ENCODE peak calls at places on chromosomes 6 and 20, in six cellular contexts. M is GF-D8; I is activated effector memory CD4-positive, alpha-beta T cell treated with anti-CD3 and anti-CD28 coated beads, Interleukin-2, amount 50 U/mL, for 16 hours; H is HTR-8/SVneo; K is heart left ventricle; X is effector memory CD4-positive, alpha-beta T cell. V is an unnamed sample.

GRCh38 chr6:45265246-45265645 is 62.9 kb upstream of the RUNX2 start:
- DNase-seq in M (no peak), I (no peak), H (no peak), K (no peak), X (no peak), V (no peak)

GRCh38 chr6:17156112-17156921 is 54.5 kb downstream of the STMND1 start:
- DNase-seq in M (peak; percentile 2), I (peak; percentile 78), H (peak; percentile 64), K (peak; percentile 58), X (peak; percentile 10), V (peak; percentile 70)

GRCh38 chr20:10555865-10556308 is 117.9 kb downstream of the JAG1 start:
- DNase-seq in M (no peak), I (no peak), H (peak; percentile 34), K (no peak), X (no peak), V (no peak)

GRCh38 chr20:48972816-48973215 is 51.3 kb downstream of the ARFGEF2 start:
- DNase-seq in M (no peak), I (no peak), H (no peak), K (no peak), X (no peak), V (no peak)

GRCh38 chr6:19757036-19757435 is 80.1 kb upstream of the ID4 start:
- DNase-seq in M (no peak), I (no peak), H (peak; percentile 19), K (no peak), X (no peak), V (no peak)

GRCh38 chr20:50987493-50988210 is 29.0 kb downstream of the MOCS3 start:
- DNase-seq in M (peak; percentile 31), I (peak; percentile 76), H (peak; percentile 97), K (peak; percentile 50), X (peak; percentile 23), V (peak; percentile 56)

GRCh38 chr6:164897523-164898094 is 411.8 kb downstream of the C6orf118 start:
- DNase-seq in M (no peak), I (no peak), H (no peak), K (no peak), X (no peak), V (no peak)

GRCh38 chr6:4776967-4777925 is 1.0 kb downstream of the CDYL start:
- DNase-seq in M (no peak), I (peak; percentile 71), H (no peak), K (peak; percentile 31), X (no peak), V (peak; percentile 27)

GRCh38 chr6:111894272-111894671 is 21.0 kb upstream of the FYN start:
- DNase-seq in M (no peak), I (no peak), H (peak; percentile 17), K (no peak), X (no peak), V (no peak)

GRCh38 chr20:58514321-58515239 is 619 bp downstream of the APCDD1L start:
- DNase-seq in M (no peak), I (no peak), H (peak; percentile 65), K (no peak), X (no peak), V (no peak)

GRCh38 chr6:125844989-125845388 is 54.2 kb downstream of the NCOA7 start:
- DNase-seq in M (no peak), I (no peak), H (no peak), K (peak; percentile 52), X (no peak), V (no peak)

GRCh38 chr20:50085481-50086365 is 27.2 kb downstream of the UBE2V1 start:
- DNase-seq in M (peak; percentile 65), I (peak; percentile 69), H (peak; percentile 96), K (peak; percentile 53), X (no peak), V (peak; percentile 47)

GRCh38 chr20:33263784-33264183 is 19.2 kb upstream of the BPIFB1 start:
- DNase-seq in M (no peak), I (no peak), H (no peak), K (no peak), X (no peak), V (no peak)

GRCh38 chr6:5457036-5457435 is 195.7 kb downstream of the FARS2 start:
- DNase-seq in M (no peak), I (no peak), H (peak; percentile 17), K (peak; percentile 33), X (no peak), V (no peak)

GRCh38 chr6:116514103-116514502 is 2.7 kb downstream of the CALHM5 start:
- DNase-seq in M (no peak), I (no peak), H (no peak), K (no peak), X (no peak), V (no peak)

GRCh38 chr20:44025756-44026155 is 111.1 kb downstream of the TOX2 start:
- DNase-seq in M (no peak), I (peak; percentile 44), H (no peak), K (no peak), X (no peak), V (no peak)

GRCh38 chr6:105596284-105596755 is 193.4 kb upstream of the PREP start:
- DNase-seq in M (no peak), I (no peak), H (no peak), K (no peak), X (no peak), V (no peak)

GRCh38 chr20:57649617-57650015 is 29.4 kb upstream of the ZBP1 start:
- DNase-seq in M (no peak), I (peak; percentile 37), H (no peak), K (no peak), X (no peak), V (no peak)

GRCh38 chr6:113860165-113860955 is 3.2 kb downstream of the MARCKS start:
- DNase-seq in M (no peak), I (no peak), H (no peak), K (peak; percentile 45), X (no peak), V (peak; percentile 63)

GRCh38 chr20:10255846-10256245 is 37.2 kb downstream of the SNAP25 start:
- DNase-seq in M (no peak), I (no peak), H (no peak), K (no peak), X (no peak), V (no peak)

GRCh38 chr6:39695447-39695846 is 29.8 kb downstream of the KIF6 start:
- DNase-seq in M (no peak), I (no peak), H (no peak), K (no peak), X (no peak), V (no peak)

GRCh38 chr6:46097381-46097780 is 32.4 kb upstream of the ENPP4 start:
- DNase-seq in M (no peak), I (no peak), H (no peak), K (no peak), X (no peak), V (no peak)

GRCh38 chr6:145137425-145137824 is 597.9 kb downstream of the EPM2A start:
- DNase-seq in M (no peak), I (no peak), H (no peak), K (no peak), X (no peak), V (no peak)

GRCh38 chr6:166998256-166999144 is 697 bp upstream of the CEP43 start:
- DNase-seq in M (no peak), I (peak; percentile 72), H (no peak), K (peak; percentile 37), X (no peak), V (peak; percentile 38)

GRCh38 chr20:825710-826421 is 7.6 kb upstream of the FAM110A start:
- DNase-seq in M (no peak), I (no peak), H (no peak), K (no peak), X (no peak), V (no peak)

GRCh38 chr6:121794630-121795029 is 359.2 kb downstream of the GJA1 start:
- DNase-seq in M (no peak), I (no peak), H (peak; percentile 68), K (no peak), X (no peak), V (no peak)

GRCh38 chr6:52994031-52994788 is 874 bp downstream of the GSTA4 start:
- DNase-seq in M (no peak), I (no peak), H (no peak), K (peak; percentile 37), X (no peak), V (no peak)

GRCh38 chr20:42530855-42531674 is 658.6 kb downstream of the PTPRT start:
- DNase-seq in M (peak; percentile 55), I (no peak), H (peak; percentile 30), K (no peak), X (no peak), V (no peak)

GRCh38 chr6:127516676-127517273 is 2.4 kb downstream of the MTCL3 start:
- DNase-seq in M (no peak), I (peak; percentile 82), H (peak; percentile 74), K (no peak), X (no peak), V (peak; percentile 69)

GRCh38 chr6:72654101-72654618 is 32.3 kb downstream of the KCNQ5 start:
- DNase-seq in M (no peak), I (no peak), H (no peak), K (no peak), X (no peak), V (no peak)

GRCh38 chr6:3389390-3390167 is 67.3 kb downstream of the SLC22A23 start:
- DNase-seq in M (no peak), I (no peak), H (no peak), K (no peak), X (no peak), V (no peak)

GRCh38 chr6:11392778-11393507 is 144.6 kb upstream of the TMEM170B start:
- DNase-seq in M (peak; percentile 97), I (no peak), H (no peak), K (peak; percentile 50), X (no peak), V (no peak)

GRCh38 chr6:142855877-142856606 is 88.9 kb downstream of the HIVEP2 start:
- DNase-seq in M (no peak), I (no peak), H (no peak), K (no peak), X (no peak), V (no peak)

GRCh38 chr6:159062564-159062945 is 17.8 kb upstream of the TAGAP start:
- DNase-seq in M (peak; percentile 84), I (peak; percentile 78), H (no peak), K (no peak), X (peak; percentile 18), V (no peak)

GRCh38 chr6:73169633-73170032 is 55.7 kb downstream of the KHDC1L start:
- DNase-seq in M (no peak), I (no peak), H (no peak), K (no peak), X (no peak), V (no peak)

GRCh38 chr6:33768644-33769120 is 20.2 kb downstream of the LEMD2 start:
- DNase-seq in M (no peak), I (peak; percentile 90), H (peak; percentile 87), K (peak; percentile 80), X (peak; percentile 27), V (peak; percentile 95)

GRCh38 chr6:79536615-79536968 is 638 bp downstream of the LCA5 start:
- DNase-seq in M (no peak), I (no peak), H (no peak), K (peak; percentile 61), X (no peak), V (peak; percentile 11)

GRCh38 chr20:23691675-23692074 is 2.8 kb upstream of the CST4 start:
- DNase-seq in M (no peak), I (no peak), H (no peak), K (no peak), X (no peak), V (no peak)

GRCh38 chr6:140380371-140381218 is 1006.1 kb upstream of the CITED2 start:
- DNase-seq in M (no peak), I (no peak), H (no peak), K (no peak), X (no peak), V (no peak)

GRCh38 chr6:155274533-155274932 is 10.7 kb downstream of the CLDN20 start:
- DNase-seq in M (no peak), I (no peak), H (no peak), K (no peak), X (no peak), V (no peak)

V was measured in glutamatergic neuron.